ENCODE peak calls at places on chromosomes 7 and 10, in six cellular contexts. E is IMR-90, W is H9, D is H1, R is mesenchymal stem cell, P is trophoblast cell. C is an unnamed sample.

GRCh38 chr10:131852823-131853609 is 47.8 kb upstream of the PPP2R2D start:
- DNase-seq in R (no peak), E (no peak), W (peak), D (no peak), P (no peak), C (no peak)

GRCh38 chr10:119412244-119412750 is 130.2 kb downstream of the RGS10 start:
- DNase-seq in W (no peak), P (no peak), D (no peak), R (peak), E (peak), C (no peak)

GRCh38 chr10:90917231-90917967 is 3.5 kb downstream of the ANKRD1 start:
- DNase-seq in R (peak), P (no peak), D (no peak), W (no peak), E (no peak), C (no peak)

GRCh38 chr10:27742926-27743735 is 2.5 kb downstream of the MKX start:
- DNase-seq in P (peak), W (peak), D (no peak), E (no peak), R (peak), C (no peak)

GRCh38 chr7:101740981-101741725 is 76.3 kb upstream of the CUX1 start:
- DNase-seq in R (no peak), P (no peak), W (no peak), E (no peak), D (no peak), C (no peak)

GRCh38 chr7:111210996-111211395 is 120.1 kb downstream of the LRRN3 start:
- DNase-seq in P (no peak), R (no peak), D (no peak), E (peak), W (no peak), C (no peak)

GRCh38 chr7:120742370-120742769 is 115.6 kb downstream of the TSPAN12 start:
- DNase-seq in D (no peak), E (no peak), P (no peak), R (no peak), W (peak), C (peak)

GRCh38 chr10:22997102-22997501 is 69.2 kb downstream of the ARMC3 start:
- DNase-seq in W (peak), P (no peak), E (peak), R (peak), D (peak), C (no peak)

GRCh38 chr10:63866075-63866746 is 345.0 kb downstream of the REEP3 start:
- DNase-seq in E (peak), P (peak), D (peak), W (peak), R (peak), C (peak)

GRCh38 chr7:72336887-72337821 is 75.0 kb downstream of the CALN1 start:
- DNase-seq in W (peak), D (no peak), E (no peak), P (no peak), R (no peak), C (peak)

GRCh38 chr7:94432799-94433198 is 38.1 kb downstream of the COL1A2 start:
- DNase-seq in P (no peak), R (no peak), W (no peak), D (no peak), E (peak), C (no peak)

GRCh38 chr10:92886334-92886961 is 38.1 kb downstream of the EXOC6 start:
- DNase-seq in P (peak), R (no peak), E (peak), D (no peak), W (no peak), C (no peak)

GRCh38 chr7:84837405-84837804 is 349.5 kb downstream of the SEMA3D start:
- DNase-seq in D (no peak), E (no peak), P (no peak), W (no peak), R (peak), C (no peak)

GRCh38 chr10:103181244-103181643 is 11.8 kb downstream of the NT5C2 start:
- DNase-seq in P (no peak), W (no peak), D (no peak), E (no peak), R (no peak), C (no peak)

GRCh38 chr10:77586719-77587423 is 50.7 kb downstream of the KCNMA1 start:
- DNase-seq in E (peak), W (no peak), R (peak), P (peak), D (no peak), C (no peak)
- H2AFZ ChIP-seq in E (peak), W (no peak), R (no peak), P (no peak), D (no peak), C (no peak)

GRCh38 chr7:2893411-2893861 is 49.3 kb upstream of the GNA12 start:
- DNase-seq in P (no peak), R (no peak), D (no peak), W (no peak), E (no peak), C (no peak)

GRCh38 chr7:2896141-2896540 is 52.0 kb upstream of the GNA12 start:
- DNase-seq in W (no peak), R (no peak), E (no peak), D (no peak), P (no peak), C (no peak)

GRCh38 chr7:2897023-2897422 is 52.9 kb upstream of the GNA12 start:
- DNase-seq in D (no peak), R (no peak), W (peak), E (no peak), P (no peak), C (no peak)

GRCh38 chr7:2892571-2892970 is 48.5 kb upstream of the GNA12 start:
- DNase-seq in W (no peak), R (no peak), E (no peak), P (no peak), D (no peak), C (no peak)

DNA sequence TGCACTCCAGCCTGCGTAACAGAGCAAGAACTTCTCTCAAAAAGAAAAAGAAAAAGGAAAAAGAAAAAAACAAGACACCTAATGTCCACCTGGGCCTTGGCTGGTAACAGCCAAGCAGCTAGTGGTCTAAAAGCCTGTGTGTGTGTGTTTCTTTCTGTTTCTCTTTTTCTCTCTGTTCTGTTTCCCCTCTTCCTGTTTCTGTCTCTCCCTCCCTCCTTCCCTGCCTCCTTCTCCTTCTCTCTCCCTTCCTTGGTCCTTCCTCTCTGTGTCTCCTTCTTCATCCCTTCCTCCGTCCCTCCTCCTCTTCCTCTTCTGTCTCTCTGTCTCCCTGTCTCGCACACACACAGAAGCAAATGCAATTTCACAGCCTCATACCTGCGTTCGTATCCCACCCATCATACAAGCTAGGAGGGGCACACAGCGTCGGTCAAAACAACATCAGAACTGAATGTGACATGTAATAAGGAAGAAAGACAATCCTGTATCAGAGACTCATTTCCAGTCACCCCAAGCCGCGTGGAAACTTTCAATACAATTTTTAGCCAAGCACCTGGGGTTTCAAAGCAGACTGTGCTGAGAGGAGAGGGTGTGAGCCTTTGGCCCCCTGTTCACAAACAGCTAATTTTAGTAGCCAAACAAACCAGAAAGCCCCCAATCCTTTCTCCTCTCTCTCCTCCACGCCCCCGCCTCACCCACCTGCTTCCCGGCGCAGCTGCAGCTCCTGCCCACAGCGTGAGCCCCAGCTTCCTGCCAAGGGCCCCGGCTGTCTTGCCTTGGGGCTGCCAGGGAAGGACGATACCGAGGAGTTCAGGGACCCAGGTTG is 50.2 kb upstream of the GNA12 start:
- DNase-seq in E (no peak), P (no peak), R (no peak), D (no peak), W (no peak), C (no peak)
- H3K23ac ChIP-seq in E (no peak), P (no peak), R (no peak), D (no peak), W (no peak), C (no peak)

DNA sequence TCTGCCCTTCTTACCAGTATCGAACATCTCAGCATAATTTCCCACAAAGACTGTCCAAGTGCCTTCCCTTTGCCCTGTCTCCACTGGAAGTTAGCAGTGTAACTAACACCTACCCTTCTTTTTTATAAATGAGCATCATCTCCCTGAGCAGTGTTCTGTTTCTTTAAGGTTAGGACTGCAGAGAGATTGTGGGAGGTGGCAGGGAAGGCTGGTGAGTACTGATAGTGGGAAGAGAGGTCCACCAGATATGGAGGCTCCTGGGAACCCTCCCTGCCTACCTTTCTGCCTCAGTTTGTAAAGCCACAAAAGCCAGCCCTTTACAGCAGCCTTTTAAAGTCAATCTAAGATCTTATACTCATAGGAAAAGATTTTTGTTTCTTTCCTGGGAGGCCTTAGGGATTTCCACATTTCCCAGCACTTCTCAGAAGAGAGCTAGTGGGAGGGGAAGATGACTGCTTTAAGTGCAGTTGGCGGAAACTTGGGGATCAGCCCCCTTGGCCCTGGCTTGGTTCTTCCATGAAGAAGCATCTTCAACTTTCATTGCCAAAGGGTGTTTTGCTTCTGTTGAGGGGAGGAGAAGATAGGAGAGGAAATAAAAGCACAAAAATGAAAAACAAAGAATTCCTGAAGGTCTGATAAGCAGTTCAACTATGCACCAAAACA is 36.6 kb upstream of the CALD1 start:
- DNase-seq in E (peak), D (no peak), P (no peak), W (no peak), R (peak), C (no peak)
- H2AFZ ChIP-seq in E (peak), D (peak), P (no peak), W (peak), R (no peak), C (peak)

DNA sequence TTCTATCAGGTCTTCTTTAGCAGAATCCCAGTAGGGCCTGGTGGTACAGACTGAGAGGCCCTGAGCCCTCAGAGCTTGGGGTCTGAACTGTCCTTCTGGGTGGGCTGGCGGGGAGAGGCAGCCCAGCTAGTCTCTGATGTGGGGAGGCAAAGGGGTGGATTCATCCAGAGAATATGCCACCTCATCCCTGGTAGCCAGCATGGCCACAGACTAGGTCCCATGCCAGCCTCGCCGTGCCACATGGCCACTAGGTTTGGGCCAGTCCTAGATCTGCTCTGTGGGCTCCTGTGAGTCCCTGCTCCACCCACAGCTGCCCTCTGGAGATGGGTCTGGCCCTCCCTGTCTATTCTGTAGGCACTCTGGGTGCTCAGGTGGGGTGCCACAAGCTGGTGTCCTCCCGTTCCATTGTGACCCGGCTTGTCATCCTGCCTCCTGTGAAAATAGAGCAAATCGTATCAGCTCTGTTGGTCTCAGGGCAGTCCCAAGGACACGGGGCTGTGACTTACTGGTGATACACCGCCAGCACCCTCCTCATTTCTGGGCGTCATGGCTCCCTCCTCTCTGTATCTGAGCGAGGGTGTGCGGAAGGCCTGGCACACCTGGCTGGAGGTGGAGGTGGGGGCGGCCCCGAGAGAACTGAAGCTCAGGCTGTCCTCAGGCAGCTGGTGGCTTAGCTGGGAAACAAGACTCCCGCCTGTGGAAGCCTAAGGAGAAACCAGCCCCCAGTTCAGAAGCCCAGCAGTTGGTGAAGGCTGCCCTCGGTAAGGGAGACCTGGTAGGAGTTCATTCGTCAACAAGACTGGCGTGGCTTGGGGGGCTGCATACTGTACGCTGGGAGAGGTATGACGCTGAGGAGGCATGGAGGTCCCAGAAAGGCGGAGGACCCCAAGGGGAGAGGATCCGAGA is 33.3 kb downstream of the UNC5B start:
- DNase-seq in W (no peak), E (no peak), D (no peak), P (no peak), R (no peak), C (no peak)
- H3K23ac ChIP-seq in W (no peak), E (peak), D (no peak), P (no peak), R (no peak), C (peak)

DNA sequence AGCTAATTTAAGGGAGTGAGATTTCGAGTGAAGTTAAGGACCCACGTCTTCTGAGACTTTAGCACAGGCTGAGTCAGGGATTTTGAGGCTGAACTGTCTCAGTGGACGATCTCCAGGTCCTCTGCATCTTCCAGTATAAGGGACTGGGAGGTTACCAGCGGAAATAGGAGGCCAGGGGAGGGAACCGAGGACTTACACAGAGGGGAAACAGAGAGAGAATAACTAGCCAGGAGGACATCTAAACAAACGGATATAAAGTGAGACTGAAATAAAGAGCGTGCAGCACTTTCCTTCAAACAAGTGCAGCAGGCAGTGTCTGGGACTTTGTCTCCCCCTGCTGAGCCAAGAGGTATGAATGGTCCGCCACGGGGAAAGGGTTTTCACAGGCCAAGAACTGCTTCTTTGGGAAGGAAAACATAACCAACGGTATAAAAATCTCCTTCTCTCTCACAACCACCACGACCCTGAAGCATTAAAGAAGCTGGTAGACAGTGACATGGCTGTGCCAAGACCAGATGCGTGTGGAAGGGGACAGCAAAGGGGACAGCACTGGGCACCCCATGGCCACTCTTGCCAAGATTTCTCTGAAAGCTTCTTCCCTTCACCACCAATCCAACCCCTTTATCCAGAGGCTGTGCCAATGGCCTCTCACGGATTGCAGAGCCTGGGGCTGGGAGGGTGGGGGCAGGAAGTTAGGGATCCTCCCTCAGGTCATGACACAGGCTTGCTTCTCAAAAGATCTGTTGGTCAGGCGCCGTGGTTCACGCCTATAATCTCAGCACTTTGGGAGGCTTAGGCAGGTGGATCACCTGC is 72.0 kb downstream of the SLC37A3 start:
- DNase-seq in R (peak), W (peak), E (peak), D (no peak), P (peak), C (no peak)
- H2AFZ ChIP-seq in R (no peak), W (no peak), E (peak), D (no peak), P (no peak), C (no peak)